ENCODE peak calls at places on chromosome 11, in nine cellular contexts. M is amygdala; X is nephron progenitor cell; T is SK-N-SH; D is LoVo; O is astrocyte of the hippocampus; J is naive thymus-derived CD8-positive, alpha-beta T cell; P is IMR-90; B is tibial artery. Z is an unnamed sample.
A peak's percentile ranks its signal among the peaks of the same experiment; 100 is the strongest.

GRCh38 chr11:67630230-67630942 is 649 bp upstream of the NUDT8 start:
- DNase-seq in M (peak; percentile 95), X (peak; percentile 99), T (peak; percentile 99), D (peak; percentile 99), O (peak; percentile 99), J (peak; percentile 84), P (peak; percentile 94), B (peak; percentile 99), Z (peak; percentile 95)

GRCh38 chr11:15006139-15006759 is 34.1 kb upstream of the CALCA start:
- DNase-seq in M (no peak), X (no peak), T (peak; percentile 3), D (peak; percentile 67), O (peak; percentile 28), J (no peak), P (peak; percentile 46), B (no peak), Z (peak; percentile 72)

GRCh38 chr11:12224537-12224893 is 114.1 kb downstream of the MICAL2 start:
- DNase-seq in M (peak; percentile 25), X (no peak), T (no peak), D (no peak), O (peak; percentile 96), J (peak; percentile 92), P (peak; percentile 94), B (peak; percentile 94), Z (peak; percentile 79)

GRCh38 chr11:82046778-82047177 is 686.9 kb downstream of the FAM181B start:
- DNase-seq in M (no peak), X (no peak), T (no peak), D (no peak), O (peak; percentile 86), J (no peak), P (peak; percentile 3), B (no peak), Z (no peak)

GRCh38 chr11:7115775-7116174 is 27.0 kb downstream of the RBMXL2 start:
- DNase-seq in M (no peak), X (no peak), T (no peak), D (no peak), O (no peak), J (no peak), P (peak; percentile 43), B (no peak), Z (no peak)

GRCh38 chr11:1224491-1225385 is 1.9 kb downstream of the MUC5B start:
- DNase-seq in M (no peak), X (peak; percentile 58), T (peak; percentile 28), D (no peak), O (no peak), J (no peak), P (no peak), B (peak; percentile 52), Z (no peak)

GRCh38 chr11:38300570-38300969 is 1702.5 kb upstream of the RAG2 start:
- DNase-seq in M (no peak), X (no peak), T (no peak), D (no peak), O (no peak), J (no peak), P (no peak), B (no peak), Z (no peak)

GRCh38 chr11:76897233-76897632 is 36.5 kb downstream of the ACER3 start:
- DNase-seq in M (no peak), X (no peak), T (no peak), D (no peak), O (no peak), J (no peak), P (no peak), B (no peak), Z (no peak)

GRCh38 chr11:45366196-45366595 is 80.1 kb upstream of the SYT13 start:
- DNase-seq in M (peak; percentile 13), X (no peak), T (no peak), D (no peak), O (peak; percentile 16), J (no peak), P (no peak), B (no peak), Z (no peak)

GRCh38 chr11:1531961-1532586 is 40.0 kb downstream of the DUSP8 start:
- DNase-seq in M (peak; percentile 35), X (no peak), T (no peak), D (no peak), O (peak; percentile 23), J (no peak), P (no peak), B (peak; percentile 92), Z (no peak)

GRCh38 chr11:9459573-9460321 is 1.1 kb upstream of the ZNF143 start:
- DNase-seq in M (peak; percentile 39), X (no peak), T (peak; percentile 29), D (no peak), O (peak; percentile 87), J (peak; percentile 8), P (peak; percentile 64), B (no peak), Z (peak; percentile 52)

GRCh38 chr11:111429066-111429506 is 50.0 kb upstream of the POU2AF1 start:
- DNase-seq in M (no peak), X (peak; percentile 39), T (peak; percentile 42), D (peak; percentile 20), O (peak; percentile 20), J (peak; percentile 40), P (peak; percentile 37), B (peak; percentile 74), Z (peak; percentile 52)

GRCh38 chr11:46850829-46851380 is 4.8 kb upstream of the CKAP5 start:
- DNase-seq in M (no peak), X (no peak), T (no peak), D (peak; percentile 10), O (no peak), J (no peak), P (no peak), B (no peak), Z (no peak)

GRCh38 chr11:70111269-70112016 is 33.3 kb downstream of the ANO1 start:
- DNase-seq in M (no peak), X (peak; percentile 80), T (no peak), D (peak; percentile 35), O (peak; percentile 65), J (no peak), P (peak; percentile 67), B (no peak), Z (peak; percentile 5)

Z was measured in Kasumi-1.